ENCODE peak calls at places on chromosomes 6 and 20, in nine cellular contexts. H is bronchial epithelial cell; N is astrocyte of the spinal cord; E is posterior cingulate gyrus; K is NCI-H748 treated with DMSO at 0.1 percent for 48 hours; D is activated CD4-positive, alpha-beta T cell treated with anti-CD3 and anti-CD28 coated beads, Interleukin-2, amount 50 U/mL, for 1 hour; Q is mucosa of descending colon; R is GM20000; C is anterior cingulate cortex. P is an unnamed sample.

GRCh38 chr20:50734730-50735679 is 3.6 kb downstream of the PARD6B start:
- DNase-seq in N (no peak), D (no peak), E (no peak), H (no peak), K (no peak), Q (no peak), C (no peak), R (no peak), P (no peak)

GRCh38 chr20:59253779-59254319 is 46.6 kb upstream of the EDN3 start:
- DNase-seq in E (no peak), R (no peak), D (peak), Q (peak), H (no peak), K (no peak), C (no peak), N (no peak), P (peak)

GRCh38 chr20:50427740-50428462 is 82.3 kb upstream of the PTPN1 start:
- DNase-seq in Q (no peak), E (no peak), R (no peak), N (no peak), C (no peak), H (peak), D (no peak), K (no peak), P (no peak)

GRCh38 chr20:63740070-63740500 is 509 bp downstream of the SLC2A4RG start:
- DNase-seq in N (peak), Q (peak), K (peak), R (peak), E (no peak), D (peak), C (no peak), H (no peak), P (peak)

GRCh38 chr6:16493112-16493511 is 254.7 kb downstream of the GMPR start:
- DNase-seq in D (no peak), E (no peak), N (no peak), Q (no peak), K (no peak), C (no peak), H (no peak), R (no peak), P (no peak)

GRCh38 chr6:46220351-46221220 is 49.8 kb upstream of the ENPP5 start:
- DNase-seq in D (no peak), Q (no peak), C (no peak), E (no peak), R (peak), H (no peak), K (no peak), N (no peak), P (no peak)

GRCh38 chr6:33428219-33428890 is 8.5 kb downstream of the SYNGAP1 start:
- DNase-seq in C (no peak), Q (peak), R (peak), H (peak), E (no peak), K (no peak), D (peak), N (no peak), P (peak)

GRCh38 chr20:14925286-14925685 is 587.9 kb upstream of the FLRT3 start:
- DNase-seq in D (no peak), K (no peak), R (no peak), E (no peak), N (peak), Q (no peak), H (peak), C (no peak), P (no peak)

GRCh38 chr20:51275816-51276215 is 252.9 kb upstream of the KCNG1 start:
- DNase-seq in N (peak), C (no peak), D (no peak), E (peak), Q (no peak), K (no peak), H (no peak), R (no peak), P (no peak)

GRCh38 chr6:27096834-27097511 is 150.5 kb upstream of the PRSS16 start:
- DNase-seq in K (no peak), D (peak), Q (peak), E (no peak), N (peak), C (no peak), R (peak), H (peak), P (no peak)

GRCh38 chr20:41150664-41151063 is 13.3 kb downstream of the PLCG1 start:
- DNase-seq in C (no peak), N (no peak), K (no peak), Q (no peak), H (no peak), D (no peak), E (no peak), R (no peak), P (no peak)

GRCh38 chr6:169101036-169101805 is 152.4 kb downstream of the THBS2 start:
- DNase-seq in C (no peak), D (no peak), Q (no peak), H (no peak), E (no peak), R (no peak), K (no peak), N (peak), P (no peak)

GRCh38 chr20:19975901-19976300 is 41.3 kb upstream of the NAA20 start:
- DNase-seq in D (no peak), H (peak), C (no peak), N (peak), E (no peak), Q (no peak), K (no peak), R (no peak), P (no peak)

GRCh38 chr6:125067552-125067951 is 86.0 kb upstream of the TPD52L1 start:
- DNase-seq in R (no peak), Q (no peak), D (no peak), E (no peak), K (no peak), C (no peak), H (no peak), N (no peak), P (no peak)